ENCODE peak calls at places on chromosomes 3 and 15, in five cellular contexts. One of them, this sample, is unnamed.

GRCh38 chr3:130748981-130749380 is 2.4 kb upstream of the PIK3R4 start:
- DNase-seq in AG04450: no peak
- DNase-seq in neural progenitor cell: no peak
- DNase-seq in psoas muscle: no peak
- DNase-seq in astrocyte: peak
- DNase-seq in this sample: no peak

GRCh38 chr3:73592154-73592877 is 32.4 kb downstream of the PDZRN3 start:
- DNase-seq in AG04450: no peak
- DNase-seq in neural progenitor cell: peak
- DNase-seq in psoas muscle: no peak
- DNase-seq in astrocyte: no peak
- DNase-seq in this sample: no peak

GRCh38 chr3:141273700-141274410 is 42.2 kb downstream of the PXYLP1 start:
- DNase-seq in AG04450: no peak
- DNase-seq in neural progenitor cell: peak
- DNase-seq in psoas muscle: no peak
- DNase-seq in astrocyte: no peak
- DNase-seq in this sample: peak

GRCh38 chr15:60740787-60741354 is 261.9 kb upstream of the ICE2 start:
- DNase-seq in AG04450: no peak
- DNase-seq in neural progenitor cell: no peak
- DNase-seq in psoas muscle: no peak
- DNase-seq in astrocyte: peak
- DNase-seq in this sample: no peak

GRCh38 chr3:195106418-195106906 is 164.5 kb downstream of the XXYLT1 start:
- DNase-seq in AG04450: no peak
- DNase-seq in neural progenitor cell: peak
- DNase-seq in psoas muscle: peak
- DNase-seq in astrocyte: peak
- DNase-seq in this sample: peak

GRCh38 chr3:141928626-141929270 is 52.3 kb downstream of the ATP1B3 start:
- DNase-seq in AG04450: no peak
- DNase-seq in neural progenitor cell: no peak
- DNase-seq in psoas muscle: no peak
- DNase-seq in astrocyte: no peak
- DNase-seq in this sample: no peak

GRCh38 chr15:73233623-73234022 is 135.1 kb downstream of the HCN4 start:
- DNase-seq in AG04450: no peak
- DNase-seq in neural progenitor cell: no peak
- DNase-seq in psoas muscle: no peak
- DNase-seq in astrocyte: peak
- DNase-seq in this sample: no peak

GRCh38 chr15:47466357-47466756 is 250.9 kb upstream of the SEMA6D start:
- DNase-seq in AG04450: no peak
- DNase-seq in neural progenitor cell: no peak
- DNase-seq in psoas muscle: no peak
- DNase-seq in astrocyte: peak
- DNase-seq in this sample: no peak

GRCh38 chr3:171971919-171972526 is 67.4 kb upstream of the FNDC3B start:
- DNase-seq in AG04450: no peak
- DNase-seq in neural progenitor cell: no peak
- DNase-seq in psoas muscle: no peak
- DNase-seq in astrocyte: peak
- DNase-seq in this sample: no peak

GRCh38 chr3:129890125-129890524 is 3.4 kb downstream of the TMCC1 start:
- DNase-seq in AG04450: no peak
- DNase-seq in neural progenitor cell: no peak
- DNase-seq in psoas muscle: no peak
- DNase-seq in astrocyte: no peak
- DNase-seq in this sample: no peak

GRCh38 chr3:79086514-79086913 is 681.3 kb downstream of the ROBO1 start:
- DNase-seq in AG04450: peak
- DNase-seq in neural progenitor cell: peak
- DNase-seq in psoas muscle: no peak
- DNase-seq in astrocyte: peak
- DNase-seq in this sample: no peak

GRCh38 chr3:82100378-82100777 is 338.9 kb upstream of the GBE1 start:
- DNase-seq in AG04450: no peak
- DNase-seq in neural progenitor cell: peak
- DNase-seq in psoas muscle: no peak
- DNase-seq in astrocyte: peak
- DNase-seq in this sample: no peak

GRCh38 chr3:88957751-88958452 is 149.5 kb upstream of the EPHA3 start:
- DNase-seq in AG04450: peak
- DNase-seq in neural progenitor cell: no peak
- DNase-seq in psoas muscle: no peak
- DNase-seq in astrocyte: peak
- DNase-seq in this sample: no peak

GRCh38 chr3:131714585-131715220 is 211.9 kb upstream of the MRPL3 start:
- DNase-seq in AG04450: no peak
- DNase-seq in neural progenitor cell: no peak
- DNase-seq in psoas muscle: no peak
- DNase-seq in astrocyte: no peak
- DNase-seq in this sample: no peak

GRCh38 chr15:39079296-39079834 is 501.5 kb upstream of the THBS1 start:
- DNase-seq in AG04450: peak
- DNase-seq in neural progenitor cell: no peak
- DNase-seq in psoas muscle: no peak
- DNase-seq in astrocyte: peak
- DNase-seq in this sample: no peak

GRCh38 chr15:68995754-68996141 is 18.7 kb upstream of the NOX5 start:
- DNase-seq in AG04450: no peak
- DNase-seq in neural progenitor cell: no peak
- DNase-seq in psoas muscle: no peak
- DNase-seq in astrocyte: no peak
- DNase-seq in this sample: no peak

GRCh38 chr15:84671211-84671610 is 13.2 kb upstream of the NMB start:
- DNase-seq in AG04450: peak
- DNase-seq in neural progenitor cell: no peak
- DNase-seq in psoas muscle: no peak
- DNase-seq in astrocyte: peak
- DNase-seq in this sample: no peak

GRCh38 chr3:52798376-52798977 is 3.9 kb downstream of the ITIH3 start:
- DNase-seq in AG04450: no peak
- DNase-seq in neural progenitor cell: no peak
- DNase-seq in psoas muscle: no peak
- DNase-seq in astrocyte: peak
- DNase-seq in this sample: no peak

GRCh38 chr3:110614181-110614580 is 457.4 kb upstream of the NECTIN3 start:
- DNase-seq in AG04450: no peak
- DNase-seq in neural progenitor cell: no peak
- DNase-seq in psoas muscle: no peak
- DNase-seq in astrocyte: no peak
- DNase-seq in this sample: no peak

GRCh38 chr15:72063186-72063585 is 54.8 kb downstream of the MYO9A start:
- DNase-seq in AG04450: no peak
- DNase-seq in neural progenitor cell: no peak
- DNase-seq in psoas muscle: no peak
- DNase-seq in astrocyte: no peak
- DNase-seq in this sample: no peak

GRCh38 chr15:31327674-31328424 is 1.2 kb downstream of the KLF13 start:
- DNase-seq in AG04450: no peak
- DNase-seq in neural progenitor cell: peak
- DNase-seq in psoas muscle: peak
- DNase-seq in astrocyte: no peak
- DNase-seq in this sample: peak

GRCh38 chr3:71760140-71760539 is 6.5 kb downstream of the GPR27 start:
- DNase-seq in AG04450: no peak
- DNase-seq in neural progenitor cell: no peak
- DNase-seq in psoas muscle: no peak
- DNase-seq in astrocyte: no peak
- DNase-seq in this sample: no peak

GRCh38 chr3:197181751-197182150 is 116.7 kb downstream of the DLG1 start:
- DNase-seq in AG04450: peak
- DNase-seq in neural progenitor cell: no peak
- DNase-seq in psoas muscle: peak
- DNase-seq in astrocyte: peak
- DNase-seq in this sample: peak

GRCh38 chr15:68830141-68830540 is 9.4 kb upstream of the ANP32A start:
- DNase-seq in AG04450: no peak
- DNase-seq in neural progenitor cell: no peak
- DNase-seq in psoas muscle: no peak
- DNase-seq in astrocyte: no peak
- DNase-seq in this sample: no peak

GRCh38 chr3:160719710-160720109 is 36.3 kb upstream of the PPM1L start:
- DNase-seq in AG04450: no peak
- DNase-seq in neural progenitor cell: no peak
- DNase-seq in psoas muscle: no peak
- DNase-seq in astrocyte: no peak
- DNase-seq in this sample: peak

GRCh38 chr3:150956376-150956775 is 16.2 kb downstream of the CLRN1 start:
- DNase-seq in AG04450: no peak
- DNase-seq in neural progenitor cell: no peak
- DNase-seq in psoas muscle: no peak
- DNase-seq in astrocyte: peak
- DNase-seq in this sample: no peak

DNA sequence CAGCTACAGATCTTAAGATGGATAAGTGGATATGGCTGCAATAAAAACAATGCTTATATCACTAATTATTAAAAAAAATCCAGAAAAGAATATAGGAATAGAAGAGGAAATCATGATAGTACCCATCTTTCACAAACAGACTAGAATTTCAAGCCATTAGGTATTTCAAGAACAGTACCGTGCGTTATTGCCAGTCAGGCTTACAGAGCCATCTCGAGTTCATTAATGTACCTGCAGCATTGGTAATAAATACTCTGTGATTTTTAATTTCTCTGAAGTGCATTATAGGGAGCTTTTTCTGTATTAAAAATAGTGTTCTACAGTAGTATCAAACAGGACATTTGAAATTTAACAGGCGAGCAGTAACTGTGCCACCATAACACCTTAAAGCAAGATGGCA is 35.7 kb downstream of the ST3GAL6 start:
- DNase-seq in AG04450: no peak
- DNase-seq in neural progenitor cell: no peak
- DNase-seq in psoas muscle: no peak
- DNase-seq in astrocyte: no peak
- DNase-seq in this sample: no peak
- TF ChIP-seq CTCF in AG04450: no peak
- TF ChIP-seq CTCF in neural progenitor cell: no peak
- TF ChIP-seq CTCF in psoas muscle: peak
- TF ChIP-seq CTCF in astrocyte: no peak
- TF ChIP-seq CTCF in this sample: no peak

GRCh38 chr3:100902572-100902971 is 90.6 kb downstream of the ABI3BP start:
- DNase-seq in AG04450: no peak
- DNase-seq in neural progenitor cell: no peak
- DNase-seq in psoas muscle: no peak
- DNase-seq in astrocyte: peak
- DNase-seq in this sample: no peak
- H3K4me3 ChIP-seq in AG04450: no peak
- H3K4me3 ChIP-seq in neural progenitor cell: no peak
- H3K4me3 ChIP-seq in psoas muscle: no peak
- H3K4me3 ChIP-seq in astrocyte: no peak
- H3K4me3 ChIP-seq in this sample: no peak

GRCh38 chr15:59569477-59569876 is 42.1 kb upstream of the GCNT3 start:
- DNase-seq in AG04450: no peak
- DNase-seq in neural progenitor cell: no peak
- DNase-seq in psoas muscle: no peak
- DNase-seq in astrocyte: no peak
- DNase-seq in this sample: no peak
- TF ChIP-seq CTCF in AG04450: no peak
- TF ChIP-seq CTCF in neural progenitor cell: no peak
- TF ChIP-seq CTCF in psoas muscle: no peak
- TF ChIP-seq CTCF in astrocyte: no peak
- TF ChIP-seq CTCF in this sample: no peak

GRCh38 chr3:124587053-124587408 is 143.2 kb upstream of the UMPS start:
- DNase-seq in AG04450: no peak
- DNase-seq in neural progenitor cell: peak
- DNase-seq in psoas muscle: no peak
- DNase-seq in astrocyte: peak
- DNase-seq in this sample: no peak
- H3K4me3 ChIP-seq in AG04450: no peak
- H3K4me3 ChIP-seq in neural progenitor cell: no peak
- H3K4me3 ChIP-seq in psoas muscle: no peak
- H3K4me3 ChIP-seq in astrocyte: no peak
- H3K4me3 ChIP-seq in this sample: no peak

GRCh38 chr15:45276851-45277250 is 24.8 kb downstream of the SLC28A2 start:
- DNase-seq in AG04450: no peak
- DNase-seq in neural progenitor cell: peak
- DNase-seq in psoas muscle: no peak
- DNase-seq in astrocyte: peak
- DNase-seq in this sample: no peak
- TF ChIP-seq CTCF in AG04450: peak
- TF ChIP-seq CTCF in neural progenitor cell: peak
- TF ChIP-seq CTCF in psoas muscle: peak
- TF ChIP-seq CTCF in astrocyte: peak
- TF ChIP-seq CTCF in this sample: no peak

This sample was measured in upper lobe of left lung.